ENCODE peak calls at places on chromosomes 12 and 14, in five cellular contexts. One of them, this sample, is unnamed.

GRCh38 chr14:51609987-51610283 is 41.8 kb upstream of the FRMD6 start:
- DNase-seq in fibroblast of lung: peak
- DNase-seq in D721Med: no peak
- DNase-seq in KG1: no peak
- DNase-seq in HepG2: no peak
- DNase-seq in this sample: peak

GRCh38 chr14:103724116-103724515 is 8.5 kb downstream of the ZFYVE21 start:
- DNase-seq in fibroblast of lung: peak
- DNase-seq in D721Med: no peak
- DNase-seq in KG1: no peak
- DNase-seq in HepG2: no peak
- DNase-seq in this sample: no peak

GRCh38 chr14:50736932-50737419 is 68.9 kb upstream of the SAV1 start:
- DNase-seq in fibroblast of lung: no peak
- DNase-seq in D721Med: no peak
- DNase-seq in KG1: no peak
- DNase-seq in HepG2: no peak
- DNase-seq in this sample: no peak

GRCh38 chr14:98754343-98755025 is 517.5 kb downstream of the BCL11B start:
- DNase-seq in fibroblast of lung: peak
- DNase-seq in D721Med: no peak
- DNase-seq in KG1: no peak
- DNase-seq in HepG2: no peak
- DNase-seq in this sample: no peak

GRCh38 chr12:3727877-3728632 is 24.9 kb downstream of the CRACR2A start:
- DNase-seq in fibroblast of lung: peak
- DNase-seq in D721Med: no peak
- DNase-seq in KG1: no peak
- DNase-seq in HepG2: no peak
- DNase-seq in this sample: peak

GRCh38 chr12:125330645-125331341 is 265.6 kb downstream of the AACS start:
- DNase-seq in fibroblast of lung: peak
- DNase-seq in D721Med: peak
- DNase-seq in KG1: no peak
- DNase-seq in HepG2: peak
- DNase-seq in this sample: no peak

GRCh38 chr12:12559699-12560296 is 2.9 kb downstream of the DUSP16 start:
- DNase-seq in fibroblast of lung: no peak
- DNase-seq in D721Med: no peak
- DNase-seq in KG1: no peak
- DNase-seq in HepG2: no peak
- DNase-seq in this sample: no peak

GRCh38 chr12:50842637-50843493 is at the start of gene TMPRSS12:
- DNase-seq in fibroblast of lung: no peak
- DNase-seq in D721Med: no peak
- DNase-seq in KG1: no peak
- DNase-seq in HepG2: no peak
- DNase-seq in this sample: no peak

GRCh38 chr12:54277823-54278276 is 2.1 kb downstream of the CBX5 start:
- DNase-seq in fibroblast of lung: peak
- DNase-seq in D721Med: no peak
- DNase-seq in KG1: no peak
- DNase-seq in HepG2: no peak
- DNase-seq in this sample: peak

GRCh38 chr14:21518725-21519124 is 7.4 kb downstream of the SALL2 start:
- DNase-seq in fibroblast of lung: no peak
- DNase-seq in D721Med: no peak
- DNase-seq in KG1: no peak
- DNase-seq in HepG2: no peak
- DNase-seq in this sample: no peak

GRCh38 chr12:107571492-107571891 is 114.1 kb upstream of the PWP1 start:
- DNase-seq in fibroblast of lung: no peak
- DNase-seq in D721Med: no peak
- DNase-seq in KG1: no peak
- DNase-seq in HepG2: no peak
- DNase-seq in this sample: no peak

GRCh38 chr12:1439687-1440086 is 154.7 kb downstream of the FBXL14 start:
- DNase-seq in fibroblast of lung: no peak
- DNase-seq in D721Med: no peak
- DNase-seq in KG1: no peak
- DNase-seq in HepG2: no peak
- DNase-seq in this sample: no peak

GRCh38 chr12:87813476-87814234 is 215.5 kb downstream of the C12orf50 start:
- DNase-seq in fibroblast of lung: peak
- DNase-seq in D721Med: no peak
- DNase-seq in KG1: no peak
- DNase-seq in HepG2: no peak
- DNase-seq in this sample: peak

GRCh38 chr12:8145754-8146415 is 10.9 kb upstream of the ZNF705A start:
- DNase-seq in fibroblast of lung: peak
- DNase-seq in D721Med: no peak
- DNase-seq in KG1: no peak
- DNase-seq in HepG2: no peak
- DNase-seq in this sample: peak

GRCh38 chr12:58314610-58315009 is 373.2 kb downstream of the ATP23 start:
- DNase-seq in fibroblast of lung: peak
- DNase-seq in D721Med: no peak
- DNase-seq in KG1: no peak
- DNase-seq in HepG2: no peak
- DNase-seq in this sample: peak

GRCh38 chr12:128969480-128970055 is 116.3 kb downstream of the GLT1D1 start:
- DNase-seq in fibroblast of lung: peak
- DNase-seq in D721Med: peak
- DNase-seq in KG1: no peak
- DNase-seq in HepG2: no peak
- DNase-seq in this sample: no peak

GRCh38 chr12:113463746-113464743 is 7.6 kb downstream of the LHX5 start:
- DNase-seq in fibroblast of lung: no peak
- DNase-seq in D721Med: no peak
- DNase-seq in KG1: no peak
- DNase-seq in HepG2: no peak
- DNase-seq in this sample: peak

GRCh38 chr12:57632369-57632897 is 568 bp downstream of the B4GALNT1 start:
- DNase-seq in fibroblast of lung: peak
- DNase-seq in D721Med: no peak
- DNase-seq in KG1: no peak
- DNase-seq in HepG2: no peak
- DNase-seq in this sample: peak

GRCh38 chr12:31386364-31386777 is 60.4 kb upstream of the SINHCAF start:
- DNase-seq in fibroblast of lung: no peak
- DNase-seq in D721Med: no peak
- DNase-seq in KG1: no peak
- DNase-seq in HepG2: no peak
- DNase-seq in this sample: no peak